ENCODE peak calls at places on chromosomes 4 and X, in eight cellular contexts. One of them, this sample, is unnamed.

GRCh38 chr4:1870328-1870577 is 940 bp upstream of the NSD2 start:
- DNase-seq in left lung: peak
- DNase-seq in mesothelial cell of epicardium: no peak
- DNase-seq in CD8-positive, alpha-beta T cell: peak
- DNase-seq in A549: peak
- DNase-seq in heart right ventricle: peak
- DNase-seq in AG04450: no peak
- DNase-seq in body of pancreas: peak
- DNase-seq in this sample: peak

GRCh38 chrX:103503853-103504207 is 15.5 kb downstream of the RAB40A start:
- DNase-seq in mesothelial cell of epicardium: no peak
- DNase-seq in body of pancreas: no peak
- DNase-seq in CD8-positive, alpha-beta T cell: no peak
- DNase-seq in heart right ventricle: no peak
- DNase-seq in AG04450: no peak
- DNase-seq in A549: no peak
- DNase-seq in left lung: no peak
- DNase-seq in this sample: no peak

GRCh38 chr4:15755781-15756180 is 22.3 kb upstream of the CD38 start:
- DNase-seq in body of pancreas: no peak
- DNase-seq in CD8-positive, alpha-beta T cell: no peak
- DNase-seq in A549: no peak
- DNase-seq in heart right ventricle: no peak
- DNase-seq in AG04450: no peak
- DNase-seq in left lung: no peak
- DNase-seq in mesothelial cell of epicardium: no peak
- DNase-seq in this sample: no peak

GRCh38 chr4:106851686-106852085 is 184.4 kb downstream of the DKK2 start:
- DNase-seq in heart right ventricle: no peak
- DNase-seq in A549: no peak
- DNase-seq in mesothelial cell of epicardium: no peak
- DNase-seq in body of pancreas: no peak
- DNase-seq in left lung: no peak
- DNase-seq in AG04450: no peak
- DNase-seq in CD8-positive, alpha-beta T cell: no peak
- DNase-seq in this sample: no peak

GRCh38 chrX:110759785-110760184 is 35.8 kb downstream of the CHRDL1 start:
- DNase-seq in body of pancreas: no peak
- DNase-seq in mesothelial cell of epicardium: no peak
- DNase-seq in CD8-positive, alpha-beta T cell: no peak
- DNase-seq in heart right ventricle: no peak
- DNase-seq in left lung: no peak
- DNase-seq in AG04450: no peak
- DNase-seq in A549: no peak
- DNase-seq in this sample: no peak

GRCh38 chr4:86452323-86452995 is 92.6 kb upstream of the MAPK10 start:
- DNase-seq in heart right ventricle: peak
- DNase-seq in AG04450: no peak
- DNase-seq in A549: no peak
- DNase-seq in body of pancreas: no peak
- DNase-seq in left lung: no peak
- DNase-seq in CD8-positive, alpha-beta T cell: no peak
- DNase-seq in mesothelial cell of epicardium: no peak
- DNase-seq in this sample: no peak

GRCh38 chr4:164169591-164169990 is 584.3 kb upstream of the SMIM31 start:
- DNase-seq in A549: no peak
- DNase-seq in left lung: no peak
- DNase-seq in mesothelial cell of epicardium: no peak
- DNase-seq in body of pancreas: no peak
- DNase-seq in CD8-positive, alpha-beta T cell: no peak
- DNase-seq in AG04450: no peak
- DNase-seq in heart right ventricle: no peak
- DNase-seq in this sample: no peak

GRCh38 chrX:124534530-124534929 is 188.2 kb downstream of the SH2D1A start:
- DNase-seq in mesothelial cell of epicardium: no peak
- DNase-seq in body of pancreas: no peak
- DNase-seq in AG04450: no peak
- DNase-seq in heart right ventricle: no peak
- DNase-seq in left lung: no peak
- DNase-seq in CD8-positive, alpha-beta T cell: no peak
- DNase-seq in A549: no peak
- DNase-seq in this sample: no peak

GRCh38 chrX:41381685-41382084 is 47.7 kb downstream of the DDX3X start:
- DNase-seq in A549: peak
- DNase-seq in mesothelial cell of epicardium: no peak
- DNase-seq in AG04450: peak
- DNase-seq in CD8-positive, alpha-beta T cell: no peak
- DNase-seq in left lung: no peak
- DNase-seq in heart right ventricle: no peak
- DNase-seq in body of pancreas: peak
- DNase-seq in this sample: no peak

GRCh38 chr4:77699731-77700210 is 94.2 kb downstream of the CXCL13 start:
- DNase-seq in CD8-positive, alpha-beta T cell: no peak
- DNase-seq in A549: no peak
- DNase-seq in mesothelial cell of epicardium: no peak
- DNase-seq in left lung: no peak
- DNase-seq in heart right ventricle: no peak
- DNase-seq in body of pancreas: no peak
- DNase-seq in AG04450: peak
- DNase-seq in this sample: no peak

GRCh38 chrX:20585782-20586181 is 319.1 kb upstream of the RPS6KA3 start:
- DNase-seq in heart right ventricle: no peak
- DNase-seq in left lung: no peak
- DNase-seq in CD8-positive, alpha-beta T cell: no peak
- DNase-seq in body of pancreas: no peak
- DNase-seq in A549: no peak
- DNase-seq in AG04450: no peak
- DNase-seq in mesothelial cell of epicardium: no peak
- DNase-seq in this sample: no peak

GRCh38 chr4:113908829-113909228 is 70.6 kb downstream of the ARSJ start:
- DNase-seq in heart right ventricle: no peak
- DNase-seq in AG04450: no peak
- DNase-seq in body of pancreas: no peak
- DNase-seq in A549: no peak
- DNase-seq in CD8-positive, alpha-beta T cell: no peak
- DNase-seq in left lung: no peak
- DNase-seq in mesothelial cell of epicardium: no peak
- DNase-seq in this sample: no peak
- TF ChIP-seq CTCF in heart right ventricle: no peak
- TF ChIP-seq CTCF in AG04450: no peak
- TF ChIP-seq CTCF in body of pancreas: no peak
- TF ChIP-seq CTCF in A549: no peak
- TF ChIP-seq CTCF in CD8-positive, alpha-beta T cell: no peak
- TF ChIP-seq CTCF in left lung: no peak
- TF ChIP-seq CTCF in mesothelial cell of epicardium: no peak
- TF ChIP-seq CTCF in this sample: no peak

DNA sequence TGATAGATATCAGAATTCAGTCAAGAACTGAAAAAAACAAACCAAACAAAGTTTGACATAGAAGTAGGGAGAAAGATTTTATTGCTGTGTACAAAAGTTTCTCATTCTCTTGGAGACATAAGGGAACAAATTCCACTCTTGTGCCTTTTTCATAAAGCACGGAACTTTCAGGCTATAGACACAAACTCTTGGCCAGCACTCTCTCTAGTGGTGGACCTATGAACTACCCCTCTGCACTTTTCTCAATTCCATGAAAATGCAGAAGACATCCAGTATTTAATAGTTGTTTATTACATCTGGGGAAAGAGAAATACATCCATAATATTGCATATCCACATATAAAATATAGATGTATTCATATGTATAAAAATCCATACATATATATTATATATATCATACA is 291.6 kb upstream of the HS3ST1 start:
- DNase-seq in body of pancreas: peak
- DNase-seq in CD8-positive, alpha-beta T cell: no peak
- DNase-seq in mesothelial cell of epicardium: no peak
- DNase-seq in AG04450: no peak
- DNase-seq in A549: peak
- DNase-seq in left lung: no peak
- DNase-seq in heart right ventricle: no peak
- DNase-seq in this sample: peak
- TF ChIP-seq CTCF in body of pancreas: peak
- TF ChIP-seq CTCF in CD8-positive, alpha-beta T cell: no peak
- TF ChIP-seq CTCF in mesothelial cell of epicardium: peak
- TF ChIP-seq CTCF in AG04450: peak
- TF ChIP-seq CTCF in A549: peak
- TF ChIP-seq CTCF in left lung: peak
- TF ChIP-seq CTCF in heart right ventricle: peak
- TF ChIP-seq CTCF in this sample: peak

DNA sequence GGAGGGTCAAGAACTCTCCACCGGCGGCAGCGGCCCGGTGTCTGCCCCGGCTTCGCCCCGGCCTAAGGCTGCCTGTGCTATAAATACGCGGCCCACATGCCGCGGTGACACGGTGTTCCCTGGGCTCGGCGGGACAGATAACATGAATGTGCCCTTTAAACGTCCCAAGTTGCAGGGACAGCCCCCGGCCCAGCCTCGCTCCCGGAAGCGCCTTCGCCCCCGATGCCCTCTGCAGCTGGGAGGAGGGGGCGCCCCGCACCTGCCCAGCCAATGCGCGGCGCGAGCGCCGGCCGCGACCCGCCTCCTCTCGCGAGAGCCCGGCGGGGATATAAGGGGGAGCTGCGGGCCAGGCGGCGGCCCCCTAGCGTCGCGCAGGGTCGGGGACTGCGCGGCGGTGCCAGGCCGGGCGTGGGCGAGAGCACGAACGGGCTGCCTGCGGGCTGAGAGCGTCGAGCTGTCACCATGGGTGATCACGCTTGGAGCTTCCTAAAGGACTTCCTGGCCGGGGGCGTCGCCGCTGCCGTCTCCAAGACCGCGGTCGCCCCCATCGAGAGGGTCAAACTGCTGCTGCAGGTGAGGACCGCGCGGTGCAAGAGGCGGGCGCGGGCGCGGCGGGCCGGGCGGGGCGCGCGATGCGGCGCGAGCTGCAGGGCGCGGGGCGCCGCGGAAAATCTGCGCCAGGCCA is at the start of gene SLC25A4:
- DNase-seq in heart right ventricle: peak
- DNase-seq in AG04450: peak
- DNase-seq in body of pancreas: peak
- DNase-seq in A549: peak
- DNase-seq in mesothelial cell of epicardium: peak
- DNase-seq in CD8-positive, alpha-beta T cell: peak
- DNase-seq in left lung: peak
- DNase-seq in this sample: peak
- TF ChIP-seq CTCF in heart right ventricle: peak
- TF ChIP-seq CTCF in AG04450: peak
- TF ChIP-seq CTCF in body of pancreas: peak
- TF ChIP-seq CTCF in A549: peak
- TF ChIP-seq CTCF in mesothelial cell of epicardium: peak
- TF ChIP-seq CTCF in CD8-positive, alpha-beta T cell: peak
- TF ChIP-seq CTCF in left lung: peak
- TF ChIP-seq CTCF in this sample: peak

GRCh38 chr4:177251237-177251636 is 58.4 kb upstream of the NEIL3 start:
- DNase-seq in body of pancreas: no peak
- DNase-seq in left lung: no peak
- DNase-seq in CD8-positive, alpha-beta T cell: no peak
- DNase-seq in heart right ventricle: no peak
- DNase-seq in mesothelial cell of epicardium: no peak
- DNase-seq in AG04450: no peak
- DNase-seq in A549: no peak
- DNase-seq in this sample: no peak

GRCh38 chr4:177255359-177255758 is 54.3 kb upstream of the NEIL3 start:
- DNase-seq in left lung: no peak
- DNase-seq in mesothelial cell of epicardium: no peak
- DNase-seq in heart right ventricle: no peak
- DNase-seq in body of pancreas: no peak
- DNase-seq in AG04450: no peak
- DNase-seq in A549: no peak
- DNase-seq in CD8-positive, alpha-beta T cell: no peak
- DNase-seq in this sample: no peak

GRCh38 chr4:177246636-177247584 is 62.8 kb upstream of the NEIL3 start:
- DNase-seq in body of pancreas: no peak
- DNase-seq in left lung: no peak
- DNase-seq in A549: no peak
- DNase-seq in AG04450: no peak
- DNase-seq in CD8-positive, alpha-beta T cell: no peak
- DNase-seq in mesothelial cell of epicardium: no peak
- DNase-seq in heart right ventricle: no peak
- DNase-seq in this sample: no peak

DNA sequence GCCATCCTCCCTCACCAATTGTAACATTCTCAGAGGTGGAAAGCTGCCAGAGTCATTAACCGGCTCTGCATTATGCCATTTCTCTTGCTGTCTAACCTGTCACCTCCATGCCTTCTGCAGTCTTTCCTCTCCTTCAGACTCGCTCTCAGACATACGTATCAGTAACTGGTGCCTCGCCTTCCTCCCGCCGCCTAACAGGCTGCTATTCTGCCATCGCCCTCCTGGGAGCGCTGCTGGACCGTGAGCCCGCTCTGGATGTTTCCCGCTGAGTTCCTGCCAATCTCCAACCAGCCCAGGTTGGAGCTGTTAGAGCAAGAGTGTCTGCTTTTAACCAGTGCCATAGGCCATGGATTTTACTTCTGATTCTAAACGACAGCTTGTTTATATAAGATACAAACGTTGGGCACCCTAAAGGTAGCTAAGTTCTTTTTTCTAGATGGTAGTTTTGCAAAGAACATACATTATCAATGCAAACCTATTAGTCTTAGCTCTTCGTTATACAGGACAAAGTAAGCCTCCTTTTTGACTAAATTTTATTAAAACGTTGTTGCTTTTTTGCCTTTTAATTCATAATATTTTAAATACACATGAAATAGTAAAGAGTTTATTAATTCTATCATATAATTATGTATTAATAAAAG is 59.5 kb upstream of the NEIL3 start:
- DNase-seq in heart right ventricle: peak
- DNase-seq in mesothelial cell of epicardium: peak
- DNase-seq in AG04450: peak
- DNase-seq in A549: peak
- DNase-seq in left lung: peak
- DNase-seq in CD8-positive, alpha-beta T cell: peak
- DNase-seq in body of pancreas: peak
- DNase-seq in this sample: peak
- TF ChIP-seq CTCF in heart right ventricle: peak
- TF ChIP-seq CTCF in mesothelial cell of epicardium: peak
- TF ChIP-seq CTCF in AG04450: peak
- TF ChIP-seq CTCF in A549: peak
- TF ChIP-seq CTCF in left lung: peak
- TF ChIP-seq CTCF in CD8-positive, alpha-beta T cell: peak
- TF ChIP-seq CTCF in body of pancreas: peak
- TF ChIP-seq CTCF in this sample: peak

This sample was measured in endothelial cell.